ENCODE peak calls at places on chromosomes 2 and 18, in nine cellular contexts. V is heart right ventricle; F is AG20443; Q is stimulated activated CD4-positive, alpha-beta T cell treated with anti-CD3 and anti-CD28 coated beads, Interleukin-12 subunit alpha, Interleukin-12 subunit beta, amount 100 ng/mL, for 4 hours; C is D341Med; O is HTR-8/SVneo; Z is NCI-H446; N is GDM1; L is uterus. S is an unnamed sample.

GRCh38 chr2:46073540-46074018 is 223.6 kb upstream of the EPAS1 start:
- DNase-seq in F (peak), Z (no peak), L (no peak), Q (no peak), C (no peak), N (no peak), V (no peak), O (peak), S (no peak)

GRCh38 chr2:112055833-112056625 is 960 bp downstream of the TMEM87B start:
- DNase-seq in V (peak), N (peak), O (peak), Z (peak), Q (peak), L (peak), F (peak), C (peak), S (peak)

GRCh38 chr2:135985826-135986393 is 484 bp upstream of the DARS1 start:
- DNase-seq in F (no peak), Z (no peak), O (no peak), Q (peak), L (no peak), V (no peak), N (peak), C (no peak), S (peak)

GRCh38 chr2:37776487-37776886 is 105.0 kb upstream of the CDC42EP3 start:
- DNase-seq in V (no peak), Q (no peak), O (peak), N (no peak), F (peak), Z (no peak), C (no peak), L (no peak), S (no peak)

GRCh38 chr18:59065684-59066083 is 74.0 kb upstream of the SEC11C start:
- DNase-seq in Q (no peak), C (no peak), F (no peak), L (no peak), N (no peak), Z (no peak), V (no peak), O (no peak), S (no peak)

GRCh38 chr2:26704441-26704977 is 12.0 kb downstream of the KCNK3 start:
- DNase-seq in Z (no peak), F (peak), V (no peak), N (no peak), O (peak), Q (no peak), L (no peak), C (no peak), S (no peak)

GRCh38 chr2:184756885-184757284 is 158.6 kb downstream of the ZNF804A start:
- DNase-seq in C (no peak), L (no peak), Q (no peak), O (peak), V (no peak), F (no peak), N (no peak), Z (no peak), S (no peak)

GRCh38 chr2:20093263-20094141 is 42.1 kb upstream of the LAPTM4A start:
- DNase-seq in Z (peak), N (no peak), L (peak), Q (no peak), O (peak), C (peak), V (peak), F (peak), S (no peak)

GRCh38 chr18:13481331-13481730 is 245.0 kb downstream of the FAM210A start:
- DNase-seq in N (no peak), Q (no peak), L (no peak), V (no peak), C (no peak), O (no peak), Z (no peak), F (no peak), S (no peak)

GRCh38 chr18:26071725-26072124 is 18.7 kb downstream of the SS18 start:
- DNase-seq in F (no peak), N (no peak), V (no peak), L (no peak), C (no peak), Q (no peak), O (no peak), Z (no peak), S (no peak)

GRCh38 chr2:65530547-65531320 is 98.3 kb upstream of the SPRED2 start:
- DNase-seq in N (no peak), F (peak), V (no peak), Z (no peak), L (no peak), Q (no peak), O (no peak), C (no peak), S (no peak)

GRCh38 chr2:127700527-127701192 is 637 bp upstream of the SFT2D3 start:
- DNase-seq in C (no peak), Z (no peak), O (peak), V (peak), F (no peak), L (no peak), Q (no peak), N (no peak), S (no peak)

GRCh38 chr2:167103757-167104133 is 215.5 kb downstream of the XIRP2 start:
- DNase-seq in Q (no peak), Z (no peak), O (no peak), F (no peak), C (no peak), L (no peak), V (no peak), N (no peak), S (no peak)

GRCh38 chr2:172894723-172895387 is 159.2 kb downstream of the RAPGEF4 start:
- DNase-seq in Q (no peak), F (no peak), L (no peak), V (no peak), C (no peak), N (no peak), Z (no peak), O (no peak), S (no peak)

GRCh38 chr18:3062798-3063563 is 50.0 kb upstream of the LPIN2 start:
- DNase-seq in C (peak), L (peak), Q (peak), Z (peak), F (peak), V (peak), O (no peak), N (peak), S (peak)

GRCh38 chr2:149076863-149077412 is 38.4 kb downstream of the LYPD6B start:
- DNase-seq in F (no peak), Q (no peak), Z (no peak), N (no peak), L (no peak), O (no peak), V (no peak), C (no peak), S (no peak)

GRCh38 chr2:121480826-121481225 is 49.9 kb upstream of the RNU4ATAC start:
- DNase-seq in Q (no peak), V (peak), C (no peak), N (no peak), F (peak), L (peak), O (no peak), Z (peak), S (no peak)

GRCh38 chr2:186780701-186781316 is 68.2 kb downstream of the ZSWIM2 start:
- DNase-seq in Q (no peak), Z (no peak), F (no peak), V (no peak), O (peak), C (peak), L (no peak), N (peak), S (no peak)

GRCh38 chr18:58223717-58224424 is 179.8 kb downstream of the NEDD4L start:
- DNase-seq in O (peak), Z (no peak), C (no peak), L (no peak), V (peak), Q (no peak), N (no peak), F (peak), S (no peak)

GRCh38 chr2:199018826-199019225 is 438.9 kb downstream of the SATB2 start:
- DNase-seq in Z (no peak), C (no peak), L (no peak), Q (no peak), V (no peak), N (no peak), O (no peak), F (no peak), S (no peak)

GRCh38 chr2:120632796-120633646 is 102.6 kb upstream of the GLI2 start:
- DNase-seq in L (peak), Q (no peak), N (no peak), F (no peak), C (no peak), O (no peak), V (no peak), Z (peak), S (no peak)

GRCh38 chr2:110978148-110978547 is 142.6 kb upstream of the BCL2L11 start:
- DNase-seq in Z (no peak), O (no peak), L (no peak), F (no peak), C (no peak), N (no peak), Q (no peak), V (no peak), S (no peak)

GRCh38 chr2:111617299-111617803 is 266.6 kb downstream of the ANAPC1 start:
- DNase-seq in C (no peak), O (no peak), L (no peak), Q (no peak), V (no peak), N (no peak), F (no peak), Z (no peak), S (no peak)

GRCh38 chr18:12518326-12518725 is 110.6 kb downstream of the PRELID3A start:
- DNase-seq in Z (peak), F (no peak), Q (no peak), L (no peak), O (no peak), C (no peak), V (no peak), N (no peak), S (no peak)

GRCh38 chr2:143600136-143600535 is 470.9 kb downstream of the ARHGAP15 start:
- DNase-seq in L (no peak), F (no peak), V (no peak), O (no peak), C (no peak), N (no peak), Q (no peak), Z (no peak), S (no peak)

GRCh38 chr18:51727780-51728179 is 530.3 kb upstream of the MEX3C start:
- DNase-seq in Q (no peak), N (no peak), C (no peak), F (no peak), Z (no peak), L (no peak), O (no peak), V (no peak), S (no peak)

S was measured in activated CD4-positive, alpha-beta T cell treated with anti-CD3 and anti-CD28 coated beads, Interleukin-2, amount 10 ng/mL, durations not matched to agents 7 days and 5 days.